ENCODE peak calls at places on chromosome 16, in six cellular contexts. W is tibial artery, F is fibroblast of lung, X is prostate gland, Y is activated T-helper 1 cell treated with Interleukin-2 at 50 U/mL for 16 hours, M is neural progenitor cell. S is an unnamed sample.

GRCh38 chr16:16146380-16147315 is 76.6 kb downstream of the ABCC6 start:
- DNase-seq in W (no peak), F (no peak), X (no peak), Y (no peak), M (no peak), S (no peak)

GRCh38 chr16:77584205-77584859 is 138.0 kb upstream of the NUDT7 start:
- DNase-seq in W (peak), F (peak), X (peak), Y (no peak), M (peak), S (peak)

GRCh38 chr16:6104423-6104822 is 1006.8 kb upstream of the EEF2KMT start:
- DNase-seq in W (no peak), F (no peak), X (no peak), Y (no peak), M (no peak), S (no peak)

GRCh38 chr16:53059672-53060071 is 4.9 kb downstream of the CHD9 start:
- DNase-seq in W (no peak), F (peak), X (no peak), Y (no peak), M (no peak), S (no peak)

GRCh38 chr16:88809676-88810165 is 2.0 kb downstream of the APRT start:
- DNase-seq in W (no peak), F (no peak), X (no peak), Y (no peak), M (no peak), S (no peak)

GRCh38 chr16:89349947-89350633 is 132.6 kb downstream of the ZNF778 start:
- DNase-seq in W (no peak), F (no peak), X (no peak), Y (no peak), M (no peak), S (no peak)

GRCh38 chr16:75402821-75403475 is 30.4 kb downstream of the CFDP1 start:
- DNase-seq in W (no peak), F (peak), X (no peak), Y (no peak), M (peak), S (no peak)

GRCh38 chr16:82639666-82640336 is 13.0 kb downstream of the CDH13 start:
- DNase-seq in W (no peak), F (peak), X (no peak), Y (no peak), M (peak), S (no peak)

GRCh38 chr16:88566158-88566557 is 4.0 kb upstream of the ZC3H18 start:
- DNase-seq in W (no peak), F (peak), X (no peak), Y (no peak), M (no peak), S (no peak)

GRCh38 chr16:27429330-27429871 is 27.4 kb downstream of the IL21R start:
- DNase-seq in W (no peak), F (no peak), X (no peak), Y (no peak), M (no peak), S (no peak)

GRCh38 chr16:56965939-56966515 is 4.3 kb downstream of the CETP start:
- DNase-seq in W (no peak), F (no peak), X (no peak), Y (no peak), M (no peak), S (no peak)

GRCh38 chr16:89002851-89003830 is 26.1 kb upstream of the CBFA2T3 start:
- DNase-seq in W (no peak), F (no peak), X (no peak), Y (no peak), M (no peak), S (no peak)

GRCh38 chr16:875182-876040 is 74.9 kb upstream of the GNG13 start:
- DNase-seq in W (no peak), F (no peak), X (no peak), Y (no peak), M (no peak), S (peak)

GRCh38 chr16:66251406-66252160 is 114.9 kb upstream of the CDH5 start:
- DNase-seq in W (no peak), F (no peak), X (no peak), Y (no peak), M (no peak), S (no peak)

GRCh38 chr16:67442581-67443255 is 11.8 kb downstream of the HSD11B2 start:
- DNase-seq in W (no peak), F (no peak), X (no peak), Y (no peak), M (no peak), S (no peak)

GRCh38 chr16:23079683-23080221 is 69.5 kb downstream of the USP31 start:
- DNase-seq in W (no peak), F (no peak), X (peak), Y (no peak), M (no peak), S (no peak)

GRCh38 chr16:47873434-47873833 is 282.4 kb downstream of the ABCC12 start:
- DNase-seq in W (no peak), F (no peak), X (no peak), Y (no peak), M (no peak), S (no peak)

GRCh38 chr16:19704321-19705130 is 13.5 kb downstream of the KNOP1 start:
- DNase-seq in W (no peak), F (peak), X (no peak), Y (no peak), M (no peak), S (peak)

GRCh38 chr16:19674485-19674884 is 43.5 kb downstream of the KNOP1 start:
- DNase-seq in W (no peak), F (no peak), X (no peak), Y (no peak), M (no peak), S (no peak)

GRCh38 chr16:59878479-59878878 is 1144.4 kb upstream of the GOT2 start:
- DNase-seq in W (no peak), F (peak), X (no peak), Y (no peak), M (no peak), S (no peak)

GRCh38 chr16:87681990-87682570 is 79.8 kb downstream of the JPH3 start:
- DNase-seq in W (no peak), F (peak), X (peak), Y (no peak), M (peak), S (no peak)

GRCh38 chr16:85441189-85441889 is 171.8 kb upstream of the GSE1 start:
- DNase-seq in W (no peak), F (no peak), X (no peak), Y (no peak), M (peak), S (no peak)

GRCh38 chr16:57859331-57859730 is 57.0 kb upstream of the KIFC3 start:
- DNase-seq in W (no peak), F (peak), X (no peak), Y (no peak), M (peak), S (no peak)

GRCh38 chr16:3092501-3092991 is 6.5 kb downstream of the ZSCAN10 start:
- DNase-seq in W (no peak), F (no peak), X (no peak), Y (no peak), M (no peak), S (no peak)

S was measured in ovary.